ENCODE peak calls at places on chromosomes 2 and 18, in seven cellular contexts. G is body of pancreas, B is BJ, P is GM23338, U is WERI-Rb-1, L is right cardiac atrium, A is H9. D is an unnamed sample.

GRCh38 chr2:237222683-237223082 is 137.0 kb downstream of the COPS8 start:
- DNase-seq in G (no peak), B (no peak), P (no peak), U (no peak), L (no peak), A (no peak), D (peak; percentile 67)

GRCh38 chr2:64396551-64396950 is 57.4 kb upstream of the LGALSL start:
- DNase-seq in G (no peak), B (no peak), P (no peak), U (peak; percentile 62), L (no peak), A (no peak), D (no peak)

GRCh38 chr2:85247591-85247990 is 80.2 kb downstream of the TGOLN2 start:
- DNase-seq in G (no peak), B (no peak), P (peak; percentile 60), U (no peak), L (no peak), A (no peak), D (no peak)

GRCh38 chr18:8912348-8913057 is 190.0 kb upstream of the NDUFV2 start:
- DNase-seq in G (no peak), B (no peak), P (peak; percentile 51), U (no peak), L (no peak), A (peak; percentile 55), D (no peak)

GRCh38 chr2:234243871-234244565 is 193.5 kb downstream of the SPP2 start:
- DNase-seq in G (no peak), B (no peak), P (no peak), U (no peak), L (no peak), A (no peak), D (no peak)

GRCh38 chr2:43224571-43225092 is 1.8 kb downstream of the ZFP36L2 start:
- DNase-seq in G (peak; percentile 43), B (no peak), P (peak; percentile 51), U (no peak), L (peak; percentile 75), A (no peak), D (no peak)

GRCh38 chr2:65282492-65283053 is 54.9 kb downstream of the ACTR2 start:
- DNase-seq in G (no peak), B (no peak), P (no peak), U (no peak), L (no peak), A (no peak), D (no peak)

GRCh38 chr2:108906403-108907077 is 82.5 kb downstream of the EDAR start:
- DNase-seq in G (no peak), B (no peak), P (no peak), U (no peak), L (peak; percentile 44), A (peak; percentile 19), D (peak; percentile 60)

GRCh38 chr18:56086176-56086575 is 498.2 kb upstream of the TCF4 start:
- DNase-seq in G (no peak), B (no peak), P (no peak), U (no peak), L (no peak), A (no peak), D (no peak)

GRCh38 chr2:169933124-169933711 is 106.0 kb downstream of the UBR3 start:
- DNase-seq in G (no peak), B (no peak), P (peak; percentile 61), U (no peak), L (no peak), A (no peak), D (no peak)

GRCh38 chr2:36371963-36372391 is 16.4 kb downstream of the CRIM1 start:
- DNase-seq in G (no peak), B (peak; percentile 79), P (peak; percentile 80), U (no peak), L (no peak), A (no peak), D (no peak)

GRCh38 chr18:50298443-50299284 is 11.2 kb upstream of the CXXC1 start:
- DNase-seq in G (no peak), B (no peak), P (peak; percentile 46), U (no peak), L (peak; percentile 61), A (no peak), D (no peak)

GRCh38 chr2:84924173-84925106 is 19.0 kb downstream of the TMSB10 start:
- DNase-seq in G (no peak), B (no peak), P (peak; percentile 78), U (no peak), L (peak; percentile 55), A (peak; percentile 67), D (no peak)

GRCh38 chr2:196592912-196593881 is 46.3 kb upstream of the CCDC150 start:
- DNase-seq in G (peak; percentile 22), B (no peak), P (peak; percentile 76), U (peak; percentile 68), L (peak; percentile 84), A (peak; percentile 66), D (no peak)

GRCh38 chr18:56982756-56983155 is 164.1 kb upstream of the BOD1L2 start:
- DNase-seq in G (no peak), B (no peak), P (no peak), U (no peak), L (no peak), A (no peak), D (no peak)

GRCh38 chr2:176407711-176408110 is 138.5 kb downstream of the MTX2 start:
- DNase-seq in G (no peak), B (no peak), P (no peak), U (no peak), L (no peak), A (no peak), D (no peak)

GRCh38 chr2:181120625-181121024 is 140.2 kb downstream of the UBE2E3 start:
- DNase-seq in G (no peak), B (no peak), P (no peak), U (no peak), L (no peak), A (no peak), D (no peak)

DNA sequence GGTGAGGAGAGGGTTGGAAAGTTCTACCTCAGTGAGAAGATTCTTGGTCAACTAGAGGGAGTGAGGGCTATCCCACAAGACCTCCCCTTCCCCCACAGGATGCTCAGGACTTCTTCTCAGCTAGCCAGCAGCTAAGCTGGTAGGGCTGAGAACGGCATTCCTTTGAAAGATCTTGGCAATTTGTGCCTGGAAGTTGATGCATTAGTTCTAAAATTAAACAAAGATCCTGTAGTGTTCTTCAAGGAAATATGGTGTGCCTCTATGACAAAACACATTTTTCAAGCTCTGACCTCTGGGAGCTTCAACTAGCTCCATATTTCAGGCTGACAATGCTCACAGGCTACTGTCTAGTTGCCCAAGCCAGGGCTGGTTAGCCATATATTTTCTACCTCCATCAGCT is 2.3 kb downstream of the LYPD1 start:
- DNase-seq in G (no peak), B (no peak), P (no peak), U (no peak), L (no peak), A (no peak), D (no peak)
- H3K27me3 ChIP-seq in G (no peaks in the 10 kb centered on the region), B (peaks cover 8% of the 10 kb centered on the region), P (peaks cover 69% of the 10 kb centered on the region), U (peaks cover 21% of the 10 kb centered on the region), L (peaks cover 2% of the 10 kb centered on the region), A (peaks cover 23% of the 10 kb centered on the region), D (no peaks in the 10 kb centered on the region)

DNA sequence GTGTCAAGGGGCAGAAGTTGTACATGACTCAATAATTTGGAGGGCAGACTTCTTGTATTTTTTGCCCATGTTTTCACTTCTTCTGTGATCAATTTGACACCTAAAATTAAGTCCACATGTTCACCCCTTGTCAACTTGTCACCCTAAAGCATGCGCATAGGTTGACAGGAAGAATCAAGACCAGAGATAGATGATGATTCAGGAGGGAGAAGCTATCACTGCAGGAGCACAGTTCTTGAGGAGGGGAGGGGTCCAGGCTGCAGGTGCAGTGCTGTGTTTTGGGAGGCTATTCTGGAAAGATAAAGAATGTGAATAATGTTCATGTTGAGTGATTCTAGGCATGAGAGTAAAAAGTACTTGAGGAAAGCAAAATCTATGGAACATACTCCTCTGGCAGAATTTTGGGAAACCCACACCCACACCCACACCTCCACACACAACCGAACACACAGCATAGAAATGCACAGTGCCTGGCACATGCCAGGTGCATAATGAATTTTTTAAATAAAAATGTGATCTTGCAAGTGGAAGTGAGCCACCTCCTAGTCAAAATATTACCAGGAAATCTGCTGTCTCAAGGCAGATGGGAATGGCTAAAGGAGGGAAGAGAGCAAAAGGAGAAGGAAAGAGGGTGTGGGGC is 249.2 kb upstream of the MEX3C start:
- DNase-seq in G (no peak), B (no peak), P (no peak), U (no peak), L (no peak), A (no peak), D (no peak)
- H3K27me3 ChIP-seq in G (no peaks in the 10 kb centered on the region), B (no peaks in the 10 kb centered on the region), P (no peaks in the 10 kb centered on the region), U (no peaks in the 10 kb centered on the region), L (no peaks in the 10 kb centered on the region), A (no peaks in the 10 kb centered on the region), D (no peaks in the 10 kb centered on the region)

GRCh38 chr2:39676342-39676741 is 10.6 kb downstream of the TMEM178A start:
- DNase-seq in G (no peak), B (no peak), P (no peak), U (no peak), L (no peak), A (no peak), D (no peak)
- H3K27me3 ChIP-seq in G (no peaks in the 10 kb centered on the region), B (peaks cover 2% of the 10 kb centered on the region), P (no peaks in the 10 kb centered on the region), U (no peaks in the 10 kb centered on the region), L (no peaks in the 10 kb centered on the region), A (no peaks in the 10 kb centered on the region), D (no peaks in the 10 kb centered on the region)

DNA sequence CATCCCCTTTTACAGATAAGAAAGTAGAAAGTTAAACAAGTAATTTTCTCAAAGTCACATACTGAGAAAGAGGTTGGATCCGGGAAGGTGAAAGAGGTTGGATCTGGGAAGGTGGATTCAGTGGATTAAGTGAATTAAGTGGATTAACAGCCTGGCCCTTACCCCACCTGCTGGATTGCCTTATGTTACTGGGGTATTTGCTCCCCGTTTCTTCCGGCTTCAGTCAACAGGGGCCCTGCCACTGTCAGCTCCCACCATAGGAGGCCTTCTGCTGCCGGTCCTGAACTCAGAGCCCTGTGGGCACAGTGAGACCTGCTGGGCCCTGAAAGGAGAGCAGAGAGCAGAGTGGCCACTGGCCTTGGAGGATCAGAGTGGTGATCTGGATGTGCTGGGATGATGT is 113.2 kb downstream of the VAPA start:
- DNase-seq in G (no peak), B (no peak), P (no peak), U (peak; percentile 61), L (no peak), A (no peak), D (no peak)
- H3K27me3 ChIP-seq in G (no peaks in the 10 kb centered on the region), B (no peaks in the 10 kb centered on the region), P (no peaks in the 10 kb centered on the region), U (no peaks in the 10 kb centered on the region), L (no peaks in the 10 kb centered on the region), A (no peaks in the 10 kb centered on the region), D (no peaks in the 10 kb centered on the region)

GRCh38 chr2:27313882-27314645 is 5.8 kb upstream of the UCN start:
- DNase-seq in G (no peak), B (no peak), P (no peak), U (no peak), L (no peak), A (no peak), D (no peak)

GRCh38 chr2:27309651-27310050 is 1.4 kb upstream of the UCN start:
- DNase-seq in G (no peak), B (no peak), P (no peak), U (no peak), L (no peak), A (no peak), D (no peak)

GRCh38 chr2:27314709-27315108 is 6.5 kb upstream of the UCN start:
- DNase-seq in G (no peak), B (no peak), P (no peak), U (no peak), L (no peak), A (no peak), D (no peak)

GRCh38 chr2:27315122-27315521 is 6.9 kb upstream of the UCN start:
- DNase-seq in G (no peak), B (no peak), P (no peak), U (no peak), L (no peak), A (no peak), D (no peak)

GRCh38 chr2:27312152-27312551 is 3.9 kb upstream of the UCN start:
- DNase-seq in G (no peak), B (no peak), P (no peak), U (no peak), L (no peak), A (no peak), D (no peak)
- H3K27me3 ChIP-seq in G (no peaks in the 10 kb centered on the region), B (peaks cover 5% of the 10 kb centered on the region), P (peaks cover 28% of the 10 kb centered on the region), U (peaks cover 15% of the 10 kb centered on the region), L (no peaks in the 10 kb centered on the region), A (peaks cover 10% of the 10 kb centered on the region), D (peaks cover 9% of the 10 kb centered on the region)